ENCODE peak calls at places on chromosomes 5 and 9, in nine cellular contexts. D is NCI-H1092, T is kidney, F is fibroblast of mammary gland, M is RCC 7860, R is left colon, J is Calu3, L is left ventricle myocardium inferior, P is GM04504. Y is an unnamed sample.

GRCh38 chr5:35852084-35852734 is 4.5 kb upstream of the IL7R start:
- DNase-seq in F (peak), L (no peak), M (peak), D (no peak), P (no peak), T (no peak), R (no peak), J (no peak), Y (no peak)

GRCh38 chr9:72041775-72042194 is 18.6 kb downstream of the C9orf57 start:
- DNase-seq in D (no peak), L (peak), R (peak), J (peak), M (peak), F (peak), P (peak), T (peak), Y (peak)

GRCh38 chr5:96434201-96434645 is 1.2 kb upstream of the PCSK1 start:
- DNase-seq in F (peak), D (peak), T (peak), P (peak), M (no peak), R (peak), L (peak), J (peak), Y (peak)

GRCh38 chr5:160649304-160649703 is 202.7 kb downstream of the ATP10B start:
- DNase-seq in J (peak), F (no peak), P (no peak), M (no peak), R (no peak), T (no peak), D (no peak), L (no peak), Y (no peak)

GRCh38 chr9:33125871-33126822 is 41.0 kb downstream of the B4GALT1 start:
- DNase-seq in J (no peak), T (no peak), P (no peak), R (no peak), D (no peak), F (peak), L (no peak), M (peak), Y (no peak)

GRCh38 chr5:123937230-123937629 is 425.3 kb downstream of the CSNK1G3 start:
- DNase-seq in F (peak), M (peak), T (no peak), L (no peak), R (peak), D (peak), P (peak), J (peak), Y (no peak)

GRCh38 chr5:160369990-160370712 is at the start of gene C1QTNF2:
- DNase-seq in D (no peak), F (peak), P (peak), J (peak), M (no peak), L (peak), T (peak), R (peak), Y (no peak)

GRCh38 chr9:88076286-88077070 is 61.8 kb downstream of the SPATA31C2 start:
- DNase-seq in F (peak), R (peak), M (peak), J (peak), P (peak), D (peak), T (peak), L (peak), Y (peak)

GRCh38 chr5:173578947-173579615 is 37.4 kb downstream of the BOD1 start:
- DNase-seq in D (no peak), F (no peak), R (no peak), T (no peak), J (no peak), L (no peak), M (no peak), P (no peak), Y (no peak)

GRCh38 chr9:90612957-90613356 is 29.7 kb downstream of the DIRAS2 start:
- DNase-seq in J (no peak), M (no peak), R (no peak), L (no peak), D (no peak), F (no peak), P (no peak), T (no peak), Y (no peak)

GRCh38 chr5:1011741-1012315 is 3.2 kb downstream of the NKD2 start:
- DNase-seq in T (peak), M (no peak), F (no peak), R (no peak), L (peak), P (no peak), J (no peak), D (no peak), Y (no peak)

GRCh38 chr5:120767171-120767820 is 303.2 kb downstream of the PRR16 start:
- DNase-seq in L (no peak), M (no peak), P (peak), J (no peak), D (no peak), R (no peak), F (peak), T (no peak), Y (no peak)

GRCh38 chr9:114006931-114007691 is 71.0 kb downstream of the AMBP start:
- DNase-seq in T (peak), F (no peak), R (peak), M (no peak), L (no peak), D (no peak), J (no peak), P (no peak), Y (peak)

GRCh38 chr5:179207920-179208705 is 137.1 kb downstream of the ADAMTS2 start:
- DNase-seq in F (no peak), M (no peak), R (no peak), J (no peak), D (no peak), L (no peak), P (no peak), T (no peak), Y (no peak)

GRCh38 chr9:81578606-81579005 is 110.7 kb downstream of the TLE1 start:
- DNase-seq in R (no peak), T (no peak), F (peak), M (peak), L (no peak), P (no peak), D (no peak), J (no peak), Y (no peak)

GRCh38 chr5:154818459-154819116 is 31.8 kb downstream of the FAXDC2 start:
- DNase-seq in M (no peak), J (no peak), D (no peak), R (no peak), L (no peak), P (no peak), F (no peak), T (peak), Y (no peak)

GRCh38 chr5:113280541-113280940 is 154.2 kb downstream of the TSSK1B start:
- DNase-seq in M (no peak), R (no peak), D (no peak), J (no peak), T (no peak), F (no peak), L (no peak), P (no peak), Y (no peak)

GRCh38 chr9:115263731-115264130 is 145.8 kb upstream of the TNC start:
- DNase-seq in P (peak), R (no peak), M (no peak), L (no peak), F (peak), T (no peak), J (no peak), D (no peak), Y (no peak)

GRCh38 chr5:181114844-181115778 is 15.9 kb downstream of the OR2V1 start:
- DNase-seq in J (peak), P (no peak), R (no peak), D (no peak), M (peak), L (no peak), T (no peak), F (peak), Y (no peak)

Y was measured in lung.